ENCODE peak calls at places on chromosomes 5 and 9, in six cellular contexts. One of them, this sample, is unnamed.

GRCh38 chr5:143314123-143314522 is 89.4 kb downstream of the NR3C1 start:
- DNase-seq in HepG2: no peak
- DNase-seq in GM12878: no peak
- DNase-seq in HCT116: no peak
- DNase-seq in SK-N-SH: no peak
- DNase-seq in HL-60: no peak
- DNase-seq in this sample: no peak

GRCh38 chr5:74035521-74035937 is 409.5 kb downstream of the ARHGEF28 start:
- DNase-seq in HepG2: peak
- DNase-seq in GM12878: peak
- DNase-seq in HCT116: peak
- DNase-seq in SK-N-SH: no peak
- DNase-seq in HL-60: peak
- DNase-seq in this sample: peak

GRCh38 chr5:84303315-84303714 is 81.4 kb downstream of the EDIL3 start:
- DNase-seq in HepG2: no peak
- DNase-seq in GM12878: no peak
- DNase-seq in HCT116: no peak
- DNase-seq in SK-N-SH: no peak
- DNase-seq in HL-60: no peak
- DNase-seq in this sample: no peak

GRCh38 chr5:120463991-120464626 is at the start of gene PRR16:
- DNase-seq in HepG2: no peak
- DNase-seq in GM12878: no peak
- DNase-seq in HCT116: no peak
- DNase-seq in SK-N-SH: peak
- DNase-seq in HL-60: peak
- DNase-seq in this sample: no peak

GRCh38 chr9:37408933-37409710 is 13.4 kb upstream of the GRHPR start:
- DNase-seq in HepG2: no peak
- DNase-seq in GM12878: peak
- DNase-seq in HCT116: no peak
- DNase-seq in SK-N-SH: no peak
- DNase-seq in HL-60: no peak
- DNase-seq in this sample: no peak

GRCh38 chr5:50749181-50749580 is 82.7 kb downstream of the PARP8 start:
- DNase-seq in HepG2: no peak
- DNase-seq in GM12878: no peak
- DNase-seq in HCT116: no peak
- DNase-seq in SK-N-SH: no peak
- DNase-seq in HL-60: no peak
- DNase-seq in this sample: no peak

GRCh38 chr5:37208883-37209808 is 40.0 kb downstream of the CPLANE1 start:
- DNase-seq in HepG2: no peak
- DNase-seq in GM12878: no peak
- DNase-seq in HCT116: no peak
- DNase-seq in SK-N-SH: no peak
- DNase-seq in HL-60: no peak
- DNase-seq in this sample: no peak

GRCh38 chr9:811101-811531 is 30.4 kb upstream of the DMRT1 start:
- DNase-seq in HepG2: no peak
- DNase-seq in GM12878: no peak
- DNase-seq in HCT116: no peak
- DNase-seq in SK-N-SH: no peak
- DNase-seq in HL-60: no peak
- DNase-seq in this sample: no peak

GRCh38 chr5:37875051-37875787 is 35.4 kb upstream of the GDNF start:
- DNase-seq in HepG2: no peak
- DNase-seq in GM12878: no peak
- DNase-seq in HCT116: no peak
- DNase-seq in SK-N-SH: no peak
- DNase-seq in HL-60: no peak
- DNase-seq in this sample: no peak

GRCh38 chr5:85500869-85501268 is 1116.2 kb upstream of the EDIL3 start:
- DNase-seq in HepG2: no peak
- DNase-seq in GM12878: no peak
- DNase-seq in HCT116: no peak
- DNase-seq in SK-N-SH: no peak
- DNase-seq in HL-60: no peak
- DNase-seq in this sample: no peak

GRCh38 chr5:53934126-53934856 is 373.9 kb downstream of the NDUFS4 start:
- DNase-seq in HepG2: no peak
- DNase-seq in GM12878: no peak
- DNase-seq in HCT116: no peak
- DNase-seq in SK-N-SH: no peak
- DNase-seq in HL-60: no peak
- DNase-seq in this sample: no peak

GRCh38 chr5:138466900-138467710 is 1.8 kb downstream of the EGR1 start:
- DNase-seq in HepG2: no peak
- DNase-seq in GM12878: no peak
- DNase-seq in HCT116: no peak
- DNase-seq in SK-N-SH: peak
- DNase-seq in HL-60: no peak
- DNase-seq in this sample: no peak

GRCh38 chr5:107985144-107985543 is 314.4 kb upstream of the EFNA5 start:
- DNase-seq in HepG2: no peak
- DNase-seq in GM12878: no peak
- DNase-seq in HCT116: peak
- DNase-seq in SK-N-SH: no peak
- DNase-seq in HL-60: peak
- DNase-seq in this sample: no peak

GRCh38 chr9:19379283-19379682 is 753 bp downstream of the RPS6 start:
- DNase-seq in HepG2: no peak
- DNase-seq in GM12878: no peak
- DNase-seq in HCT116: no peak
- DNase-seq in SK-N-SH: no peak
- DNase-seq in HL-60: no peak
- DNase-seq in this sample: no peak

GRCh38 chr5:95771109-95771708 is 40.1 kb downstream of the RHOBTB3 start:
- DNase-seq in HepG2: peak
- DNase-seq in GM12878: no peak
- DNase-seq in HCT116: no peak
- DNase-seq in SK-N-SH: no peak
- DNase-seq in HL-60: no peak
- DNase-seq in this sample: no peak

GRCh38 chr9:132547052-132547431 is 35.4 kb upstream of the BARHL1 start:
- DNase-seq in HepG2: no peak
- DNase-seq in GM12878: no peak
- DNase-seq in HCT116: no peak
- DNase-seq in SK-N-SH: no peak
- DNase-seq in HL-60: no peak
- DNase-seq in this sample: no peak

GRCh38 chr9:112754578-112754977 is 4.0 kb downstream of the SNX30 start:
- DNase-seq in HepG2: no peak
- DNase-seq in GM12878: no peak
- DNase-seq in HCT116: peak
- DNase-seq in SK-N-SH: no peak
- DNase-seq in HL-60: no peak
- DNase-seq in this sample: no peak

GRCh38 chr5:173056783-173057061 is 570 bp downstream of the CREBRF start:
- DNase-seq in HepG2: no peak
- DNase-seq in GM12878: no peak
- DNase-seq in HCT116: no peak
- DNase-seq in SK-N-SH: peak
- DNase-seq in HL-60: no peak
- DNase-seq in this sample: no peak

GRCh38 chr9:81092057-81092456 is 597.3 kb downstream of the TLE1 start:
- DNase-seq in HepG2: no peak
- DNase-seq in GM12878: no peak
- DNase-seq in HCT116: no peak
- DNase-seq in SK-N-SH: no peak
- DNase-seq in HL-60: no peak
- DNase-seq in this sample: no peak

GRCh38 chr5:62266573-62266972 is 39.4 kb upstream of the KIF2A start:
- DNase-seq in HepG2: no peak
- DNase-seq in GM12878: no peak
- DNase-seq in HCT116: no peak
- DNase-seq in SK-N-SH: no peak
- DNase-seq in HL-60: no peak
- DNase-seq in this sample: no peak

GRCh38 chr9:88521308-88521707 is 13.7 kb upstream of the NXNL2 start:
- DNase-seq in HepG2: no peak
- DNase-seq in GM12878: no peak
- DNase-seq in HCT116: no peak
- DNase-seq in SK-N-SH: no peak
- DNase-seq in HL-60: peak
- DNase-seq in this sample: no peak

GRCh38 chr5:105954341-105954740 is 1716.4 kb downstream of the EFNA5 start:
- DNase-seq in HepG2: no peak
- DNase-seq in GM12878: no peak
- DNase-seq in HCT116: no peak
- DNase-seq in SK-N-SH: no peak
- DNase-seq in HL-60: no peak
- DNase-seq in this sample: no peak

GRCh38 chr9:90773593-90773992 is 28.0 kb upstream of the SYK start:
- DNase-seq in HepG2: no peak
- DNase-seq in GM12878: no peak
- DNase-seq in HCT116: no peak
- DNase-seq in SK-N-SH: peak
- DNase-seq in HL-60: peak
- DNase-seq in this sample: no peak

GRCh38 chr9:123282343-123283047 is 14.1 kb upstream of the STRBP start:
- DNase-seq in HepG2: no peak
- DNase-seq in GM12878: no peak
- DNase-seq in HCT116: peak
- DNase-seq in SK-N-SH: no peak
- DNase-seq in HL-60: no peak
- DNase-seq in this sample: no peak

GRCh38 chr5:134507495-134507894 is 18.0 kb upstream of the JADE2 start:
- DNase-seq in HepG2: no peak
- DNase-seq in GM12878: no peak
- DNase-seq in HCT116: no peak
- DNase-seq in SK-N-SH: no peak
- DNase-seq in HL-60: no peak
- DNase-seq in this sample: no peak

DNA sequence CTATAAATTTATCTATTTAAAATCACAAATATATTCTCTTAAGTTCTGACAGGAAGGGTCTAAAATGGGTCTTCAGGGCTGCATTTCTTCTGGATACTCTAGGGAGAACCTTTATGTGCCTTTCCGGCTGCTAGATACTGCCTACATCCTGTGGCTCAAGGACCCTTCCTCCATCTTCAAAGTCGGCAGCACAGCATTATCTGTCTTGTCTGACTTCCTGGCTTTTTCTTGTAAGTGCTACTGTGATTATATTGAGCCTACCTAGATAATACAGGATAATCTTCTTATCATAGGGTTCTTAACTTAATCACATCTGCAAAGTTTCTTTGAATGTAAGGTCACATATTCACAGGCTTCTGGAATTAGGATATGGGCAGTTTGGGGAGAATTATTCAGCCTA is 943.8 kb upstream of the TYRP1 start:
- DNase-seq in HepG2: no peak
- DNase-seq in GM12878: no peak
- DNase-seq in HCT116: no peak
- DNase-seq in SK-N-SH: no peak
- DNase-seq in HL-60: no peak
- DNase-seq in this sample: no peak
- TF ChIP-seq REST in HepG2: no peak
- TF ChIP-seq REST in GM12878: no peak
- TF ChIP-seq REST in HCT116: no peak
- TF ChIP-seq REST in SK-N-SH: no peak
- TF ChIP-seq REST in HL-60: no peak
- TF ChIP-seq REST in this sample: no peak

DNA sequence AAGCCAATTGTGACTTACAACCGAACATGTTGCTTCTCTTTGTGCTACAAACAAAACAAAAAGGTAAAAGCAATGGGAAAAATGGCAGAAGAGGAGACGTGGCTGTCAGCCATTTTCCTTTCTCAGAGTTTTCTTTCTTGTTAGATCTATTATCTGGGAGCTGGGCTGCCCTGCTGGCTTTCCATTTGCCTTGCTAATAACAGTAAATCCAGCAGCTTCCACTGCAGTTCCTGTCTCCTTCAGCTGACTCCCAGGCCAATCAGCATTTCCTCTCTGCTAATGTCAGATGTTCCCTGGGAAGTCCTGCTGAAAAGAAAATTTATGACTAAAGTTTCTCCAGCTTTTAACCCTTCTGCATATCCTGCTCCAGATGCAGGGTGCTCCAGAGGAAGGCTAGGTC is 182.5 kb downstream of the MAPKAP1 start:
- DNase-seq in HepG2: no peak
- DNase-seq in GM12878: no peak
- DNase-seq in HCT116: no peak
- DNase-seq in SK-N-SH: no peak
- DNase-seq in HL-60: no peak
- DNase-seq in this sample: no peak
- TF ChIP-seq REST in HepG2: no peak
- TF ChIP-seq REST in GM12878: no peak
- TF ChIP-seq REST in HCT116: no peak
- TF ChIP-seq REST in SK-N-SH: no peak
- TF ChIP-seq REST in HL-60: no peak
- TF ChIP-seq REST in this sample: no peak

GRCh38 chr5:10317825-10318682 is 10.4 kb upstream of the CMBL start:
- DNase-seq in HepG2: no peak
- DNase-seq in GM12878: peak
- DNase-seq in HCT116: no peak
- DNase-seq in SK-N-SH: no peak
- DNase-seq in HL-60: no peak
- DNase-seq in this sample: no peak
- TF ChIP-seq REST in HepG2: no peak
- TF ChIP-seq REST in GM12878: no peak
- TF ChIP-seq REST in HCT116: no peak
- TF ChIP-seq REST in SK-N-SH: no peak
- TF ChIP-seq REST in HL-60: no peak
- TF ChIP-seq REST in this sample: no peak

GRCh38 chr5:122073864-122074263 is 4.2 kb downstream of the LOX start:
- DNase-seq in HepG2: no peak
- DNase-seq in GM12878: no peak
- DNase-seq in HCT116: no peak
- DNase-seq in SK-N-SH: no peak
- DNase-seq in HL-60: no peak
- DNase-seq in this sample: no peak

GRCh38 chr5:122077451-122078115 is 476 bp downstream of the LOX start:
- DNase-seq in HepG2: peak
- DNase-seq in GM12878: no peak
- DNase-seq in HCT116: no peak
- DNase-seq in SK-N-SH: peak
- DNase-seq in HL-60: no peak
- DNase-seq in this sample: no peak

GRCh38 chr5:122078116-122078865 is at the start of gene LOX:
- DNase-seq in HepG2: peak
- DNase-seq in GM12878: no peak
- DNase-seq in HCT116: no peak
- DNase-seq in SK-N-SH: peak
- DNase-seq in HL-60: peak
- DNase-seq in this sample: no peak

GRCh38 chr5:122076669-122077450 is 1.2 kb downstream of the LOX start:
- DNase-seq in HepG2: peak
- DNase-seq in GM12878: no peak
- DNase-seq in HCT116: no peak
- DNase-seq in SK-N-SH: peak
- DNase-seq in HL-60: peak
- DNase-seq in this sample: no peak

DNA sequence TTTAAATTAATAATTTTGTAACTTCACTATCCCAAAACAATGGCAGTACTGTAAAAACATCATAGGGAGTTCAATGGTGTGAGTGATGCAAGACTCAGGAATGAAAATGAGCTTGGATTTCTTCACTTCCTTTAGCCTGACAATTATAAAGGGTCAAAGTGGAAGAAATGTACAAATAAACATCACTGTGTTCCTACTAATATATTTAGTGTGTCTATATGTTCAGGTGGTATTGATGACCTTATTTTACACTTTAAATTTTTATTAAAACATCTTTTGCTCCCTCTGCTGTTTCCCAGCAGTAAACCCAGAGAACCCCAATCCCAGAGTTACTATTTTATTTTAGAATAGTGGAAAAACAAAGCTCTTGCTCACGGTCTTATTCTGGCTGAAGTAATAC is 2.0 kb downstream of the LOX start:
- DNase-seq in HepG2: peak
- DNase-seq in GM12878: no peak
- DNase-seq in HCT116: no peak
- DNase-seq in SK-N-SH: no peak
- DNase-seq in HL-60: no peak
- DNase-seq in this sample: no peak
- TF ChIP-seq REST in HepG2: peak
- TF ChIP-seq REST in GM12878: no peak
- TF ChIP-seq REST in HCT116: no peak
- TF ChIP-seq REST in SK-N-SH: no peak
- TF ChIP-seq REST in HL-60: no peak
- TF ChIP-seq REST in this sample: no peak